ENCODE peak calls at places on chromosomes 6 and 20, in eight cellular contexts. Z is sciatic nerve; C is progenitor cell of endocrine pancreas; R is DMS153; F is HS-27A; T is activated CD8-positive, alpha-beta T cell treated with anti-CD3 and anti-CD28 coated beads, Interleukin-2, amount 10 ng/mL, durations not matched to agents 7 days and 5 days; E is NCI-H1092 treated with DMSO at 0.1 percent for 48 hours; S is EL. J is an unnamed sample.

GRCh38 chr6:14857501-14857900 is 388.4 kb upstream of the JARID2 start:
- DNase-seq in E (no peak), F (no peak), Z (peak), C (no peak), T (peak), R (no peak), S (no peak), J (no peak)

GRCh38 chr20:51767867-51768758 is at the start of gene ATP9A:
- DNase-seq in F (no peak), T (no peak), E (peak), C (peak), S (peak), Z (no peak), R (no peak), J (peak)

GRCh38 chr6:110560239-110561015 is 84.0 kb upstream of the SLC22A16 start:
- DNase-seq in F (no peak), T (peak), E (no peak), S (no peak), R (peak), Z (no peak), C (no peak), J (no peak)

GRCh38 chr6:18110160-18110559 is 12.3 kb downstream of the NHLRC1 start:
- DNase-seq in S (no peak), T (no peak), R (no peak), C (no peak), Z (no peak), E (no peak), F (no peak), J (no peak)

GRCh38 chr6:120378582-120379220 is 955.6 kb downstream of the TBC1D32 start:
- DNase-seq in Z (no peak), F (no peak), R (no peak), C (no peak), E (no peak), S (peak), T (no peak), J (no peak)

GRCh38 chr20:431012-431904 is 23.2 kb downstream of the RBCK1 start:
- DNase-seq in T (peak), Z (peak), S (peak), E (peak), C (peak), F (no peak), R (peak), J (peak)

GRCh38 chr20:62528983-62529891 is 53.4 kb upstream of the GATA5 start:
- DNase-seq in C (no peak), T (no peak), F (no peak), S (no peak), Z (no peak), R (no peak), E (no peak), J (no peak)

GRCh38 chr6:90227165-90227564 is 69.5 kb downstream of the BACH2 start:
- DNase-seq in C (no peak), R (no peak), E (no peak), F (no peak), S (no peak), Z (peak), T (no peak), J (peak)

GRCh38 chr6:127952831-127953230 is 52.0 kb upstream of the THEMIS start:
- DNase-seq in R (no peak), S (no peak), C (no peak), T (no peak), Z (no peak), E (no peak), F (no peak), J (no peak)

GRCh38 chr6:6885521-6886088 is 222.2 kb upstream of the RREB1 start:
- DNase-seq in C (no peak), S (no peak), E (no peak), T (no peak), F (no peak), Z (peak), R (no peak), J (no peak)

GRCh38 chr6:16228709-16229665 is 9.4 kb upstream of the GMPR start:
- DNase-seq in S (no peak), T (no peak), R (no peak), E (no peak), F (no peak), C (no peak), Z (no peak), J (no peak)